ENCODE peak calls at places on chromosomes 16 and 17, in seven cellular contexts. I, K, D, H, J, A and L are unnamed samples.
A peak's percentile ranks its signal among the peaks of the same experiment; 100 is the strongest.

GRCh38 chr17:38628441-38628840 is 22.7 kb upstream of the SRCIN1 start:
- DNase-seq in H (no peak), D (peak; percentile 8), I (peak; percentile 6), A (no peak), J (no peak), K (no peak), L (no peak)

GRCh38 chr17:19317359-19318095 is 45.0 kb downstream of the B9D1 start:
- DNase-seq in H (peak; percentile 64), K (no peak), A (no peak), J (no peak), I (peak; percentile 80), D (peak; percentile 91), L (no peak)

GRCh38 chr16:72530434-72530833 is 358.5 kb upstream of the PMFBP1 start:
- DNase-seq in D (peak; percentile 93), A (peak; percentile 43), I (peak; percentile 75), J (peak; percentile 86), H (no peak), K (no peak), L (no peak)

GRCh38 chr17:7132511-7133094 is 18.0 kb upstream of the ASGR2 start:
- DNase-seq in I (no peak), H (peak; percentile 80), D (peak; percentile 59), J (no peak), K (peak; percentile 17), A (no peak), L (no peak)

GRCh38 chr16:28300327-28300726 is 8.0 kb downstream of the SBK1 start:
- DNase-seq in H (no peak), J (no peak), D (no peak), I (no peak), A (no peak), K (no peak), L (no peak)

GRCh38 chr17:63476857-63477470 is at the start of gene ACE:
- DNase-seq in I (peak; percentile 15), K (no peak), J (no peak), D (peak; percentile 33), H (peak; percentile 39), A (no peak), L (peak; percentile 82)

GRCh38 chr17:40561871-40562611 is 3.2 kb downstream of the CCR7 start:
- DNase-seq in I (no peak), J (no peak), K (no peak), D (no peak), A (no peak), H (peak; percentile 74), L (no peak)

GRCh38 chr16:86723699-86724098 is 145.3 kb downstream of the FOXL1 start:
- DNase-seq in H (no peak), D (no peak), K (no peak), I (no peak), A (no peak), J (no peak), L (no peak)

GRCh38 chr17:78130439-78131101 is at the start of gene TMC8:
- DNase-seq in H (peak; percentile 76), J (no peak), I (no peak), A (no peak), K (no peak), D (no peak), L (peak; percentile 75)

GRCh38 chr16:13856398-13856797 is 63.6 kb upstream of the ERCC4 start:
- DNase-seq in J (no peak), H (no peak), I (no peak), D (no peak), K (no peak), A (no peak), L (no peak)

GRCh38 chr17:81400154-81400938 is 5.1 kb downstream of the BAHCC1 start:
- DNase-seq in H (no peak), J (no peak), D (peak; percentile 68), K (no peak), A (no peak), I (peak; percentile 60), L (no peak)

GRCh38 chr16:21283521-21284289 is 5.6 kb upstream of the CRYM start:
- DNase-seq in D (peak; percentile 46), J (no peak), I (peak; percentile 25), H (peak; percentile 35), K (no peak), A (no peak), L (peak; percentile 89)

GRCh38 chr17:64006361-64007088 is 8.4 kb downstream of the PRR29 start:
- DNase-seq in H (no peak), J (peak; percentile 92), K (no peak), D (no peak), I (no peak), A (peak; percentile 33), L (no peak)

GRCh38 chr16:61858996-61859395 is 177.2 kb downstream of the CDH8 start:
- DNase-seq in I (no peak), K (no peak), J (no peak), H (no peak), D (peak; percentile 64), A (peak; percentile 3), L (no peak)

GRCh38 chr17:72071330-72071729 is 49.5 kb upstream of the SOX9 start:
- DNase-seq in I (no peak), K (no peak), J (no peak), H (no peak), A (no peak), D (no peak), L (no peak)

GRCh38 chr17:1076299-1076981 is 79.5 kb downstream of the TIMM22 start:
- DNase-seq in I (no peak), K (no peak), H (no peak), D (no peak), J (no peak), A (no peak), L (no peak)

GRCh38 chr17:49873926-49874325 is 26.1 kb upstream of the TAC4 start:
- DNase-seq in I (no peak), H (no peak), A (no peak), J (no peak), D (no peak), K (no peak), L (no peak)